ENCODE peak calls at places on chromosomes 4 and X, in five cellular contexts. S is Calu3; T is sigmoid colon; J is SK-MEL-5; R is stimulated activated naive CD4-positive, alpha-beta T cell. Z is an unnamed sample.

GRCh38 chrX:100654256-100654655 is 10.3 kb downstream of the SRPX2 start:
- DNase-seq in S (peak; percentile 19), T (no peak), J (peak; percentile 56), R (no peak), Z (no peak)

GRCh38 chr4:95850161-95850560 is 10.3 kb downstream of the PDHA2 start:
- DNase-seq in S (no peak), T (no peak), J (no peak), R (no peak), Z (no peak)

GRCh38 chr4:95585016-95585695 is 36.4 kb upstream of the UNC5C start:
- DNase-seq in S (no peak), T (no peak), J (no peak), R (no peak), Z (no peak)

GRCh38 chr4:78754872-78755271 is 21.3 kb upstream of the BMP2K start:
- DNase-seq in S (no peak), T (no peak), J (no peak), R (no peak), Z (no peak)

GRCh38 chr4:176841730-176842129 is 49.0 kb upstream of the VEGFC start:
- DNase-seq in S (no peak), T (no peak), J (no peak), R (no peak), Z (no peak)

GRCh38 chr4:7281316-7282093 is 89.2 kb downstream of the SORCS2 start:
- DNase-seq in S (no peak), T (no peak), J (no peak), R (no peak), Z (peak; percentile 51)

GRCh38 chr4:92514632-92515031 is 210.9 kb downstream of the GRID2 start:
- DNase-seq in S (no peak), T (no peak), J (no peak), R (no peak), Z (no peak)

GRCh38 chr4:176953021-176953420 is 160.3 kb upstream of the VEGFC start:
- DNase-seq in S (no peak), T (no peak), J (no peak), R (no peak), Z (no peak)

GRCh38 chrX:153495362-153495751 is 577 bp downstream of the BGN start:
- DNase-seq in S (no peak), T (no peak), J (no peak), R (no peak), Z (no peak)

GRCh38 chr4:40305329-40306193 is 29.6 kb upstream of the CHRNA9 start:
- DNase-seq in S (no peak), T (peak; percentile 26), J (no peak), R (no peak), Z (no peak)

GRCh38 chrX:106802063-106802387 is 448 bp upstream of the TBC1D8B start:
- DNase-seq in S (no peak), T (no peak), J (no peak), R (no peak), Z (no peak)

GRCh38 chr4:152700151-152700550 is 20.4 kb upstream of the TMEM154 start:
- DNase-seq in S (no peak), T (no peak), J (no peak), R (no peak), Z (no peak)

GRCh38 chr4:20337261-20337664 is 85.6 kb downstream of the SLIT2 start:
- DNase-seq in S (no peak), T (no peak), J (peak; percentile 54), R (no peak), Z (no peak)

GRCh38 chrX:132833373-132833772 is 125.1 kb downstream of the HS6ST2 start:
- DNase-seq in S (no peak), T (no peak), J (no peak), R (no peak), Z (no peak)

GRCh38 chr4:10121568-10122097 is 5.0 kb upstream of the WDR1 start:
- DNase-seq in S (no peak), T (no peak), J (no peak), R (no peak), Z (no peak)

GRCh38 chr4:157550028-157550427 is 329.5 kb downstream of the GRIA2 start:
- DNase-seq in S (no peak), T (no peak), J (no peak), R (no peak), Z (no peak)

Z was measured in posterior cingulate gyrus.